ENCODE peak calls at places on chromosomes 1 and 21, in five cellular contexts. C is dorsolateral prefrontal cortex, I is left lung, E is pancreas, B is mesendoderm. X is an unnamed sample.

GRCh38 chr1:206456577-206457375 is 13.5 kb upstream of the IKBKE start:
- DNase-seq in C (no peak), I (peak), E (no peak), B (peak), X (no peak)

GRCh38 chr1:153540394-153541361 is at the start of gene S100A5:
- DNase-seq in C (no peak), I (no peak), E (no peak), B (no peak), X (no peak)

GRCh38 chr1:217272385-217272784 is 358.5 kb downstream of the GPATCH2 start:
- DNase-seq in C (no peak), I (no peak), E (no peak), B (no peak), X (no peak)

GRCh38 chr1:32915766-32916455 is 14.7 kb upstream of the TMEM54 start:
- DNase-seq in C (no peak), I (no peak), E (no peak), B (no peak), X (no peak)

GRCh38 chr1:66266350-66266749 is 267.6 kb upstream of the SGIP1 start:
- DNase-seq in C (no peak), I (no peak), E (no peak), B (no peak), X (no peak)

GRCh38 chr21:42302292-42302650 is 12.9 kb downstream of the TFF3 start:
- DNase-seq in C (no peak), I (no peak), E (no peak), B (no peak), X (no peak)

GRCh38 chr1:216960716-216961115 is 237.5 kb upstream of the ESRRG start:
- DNase-seq in C (no peak), I (no peak), E (no peak), B (no peak), X (no peak)

GRCh38 chr1:201295861-201296260 is 12.6 kb downstream of the PKP1 start:
- DNase-seq in C (no peak), I (no peak), E (no peak), B (no peak), X (no peak)

GRCh38 chr1:173002891-173003582 is 47.7 kb downstream of the TNFSF18 start:
- DNase-seq in C (no peak), I (no peak), E (no peak), B (no peak), X (no peak)

GRCh38 chr1:225577243-225577642 is 75.7 kb downstream of the ENAH start:
- DNase-seq in C (no peak), I (no peak), E (no peak), B (no peak), X (no peak)

GRCh38 chr1:171801395-171801990 is 20.0 kb downstream of the METTL13 start:
- DNase-seq in C (no peak), I (no peak), E (peak), B (peak), X (no peak)

GRCh38 chr21:23660560-23660959 is 1946.7 kb downstream of the MRPL39 start:
- DNase-seq in C (no peak), I (no peak), E (no peak), B (no peak), X (no peak)

GRCh38 chr1:50418600-50419109 is 4.6 kb downstream of the DMRTA2 start:
- DNase-seq in C (no peak), I (peak), E (no peak), B (peak), X (peak)

GRCh38 chr1:231878737-231879136 is 252.1 kb downstream of the DISC1 start:
- DNase-seq in C (no peak), I (no peak), E (no peak), B (no peak), X (no peak)

GRCh38 chr21:35045539-35046222 is 3.4 kb downstream of the RUNX1 start:
- DNase-seq in C (no peak), I (no peak), E (no peak), B (no peak), X (no peak)

GRCh38 chr1:223641523-223642039 is 23.9 kb downstream of the CAPN8 start:
- DNase-seq in C (no peak), I (no peak), E (peak), B (peak), X (peak)

GRCh38 chr1:181789395-181789794 is 272.1 kb downstream of the ZNF648 start:
- DNase-seq in C (no peak), I (no peak), E (no peak), B (no peak), X (no peak)

GRCh38 chr1:238628130-238628529 is 737.4 kb upstream of the ZP4 start:
- DNase-seq in C (no peak), I (no peak), E (no peak), B (no peak), X (no peak)

GRCh38 chr1:168709407-168709891 is 19.6 kb downstream of the DPT start:
- DNase-seq in C (no peak), I (no peak), E (peak), B (peak), X (no peak)

GRCh38 chr21:45318146-45318555 is 30.5 kb upstream of the POFUT2 start:
- DNase-seq in C (no peak), I (no peak), E (no peak), B (no peak), X (peak)

GRCh38 chr1:169670836-169671235 is 40.6 kb downstream of the SELL start:
- DNase-seq in C (no peak), I (no peak), E (no peak), B (no peak), X (no peak)

GRCh38 chr1:36008546-36009197 is 75.2 kb upstream of the TEKT2 start:
- DNase-seq in C (no peak), I (no peak), E (no peak), B (peak), X (no peak)

GRCh38 chr1:205632374-205633169 is 761 bp upstream of the ELK4 start:
- DNase-seq in C (no peak), I (no peak), E (no peak), B (peak), X (no peak)

GRCh38 chr1:64171797-64172281 is 31.6 kb upstream of the UBE2U start:
- DNase-seq in C (no peak), I (no peak), E (no peak), B (peak), X (no peak)

GRCh38 chr1:3236955-3237354 is 168.0 kb downstream of the PRDM16 start:
- DNase-seq in C (no peak), I (peak), E (no peak), B (no peak), X (no peak)
- H3K27ac ChIP-seq in C (no peak), I (no peak), E (no peak), B (no peak), X (no peak)

GRCh38 chr1:1926886-1927660 is 8.0 kb upstream of the TMEM52 start:
- DNase-seq in C (no peak), I (peak), E (peak), B (no peak), X (no peak)

GRCh38 chr1:1927751-1928150 is 8.7 kb upstream of the TMEM52 start:
- DNase-seq in C (no peak), I (peak), E (peak), B (no peak), X (peak)

GRCh38 chr1:1929102-1929638 is 10.1 kb upstream of the TMEM52 start:
- DNase-seq in C (no peak), I (no peak), E (no peak), B (no peak), X (no peak)

GRCh38 chr1:1928231-1929101 is 9.4 kb upstream of the TMEM52 start:
- DNase-seq in C (no peak), I (peak), E (peak), B (no peak), X (peak)

DNA sequence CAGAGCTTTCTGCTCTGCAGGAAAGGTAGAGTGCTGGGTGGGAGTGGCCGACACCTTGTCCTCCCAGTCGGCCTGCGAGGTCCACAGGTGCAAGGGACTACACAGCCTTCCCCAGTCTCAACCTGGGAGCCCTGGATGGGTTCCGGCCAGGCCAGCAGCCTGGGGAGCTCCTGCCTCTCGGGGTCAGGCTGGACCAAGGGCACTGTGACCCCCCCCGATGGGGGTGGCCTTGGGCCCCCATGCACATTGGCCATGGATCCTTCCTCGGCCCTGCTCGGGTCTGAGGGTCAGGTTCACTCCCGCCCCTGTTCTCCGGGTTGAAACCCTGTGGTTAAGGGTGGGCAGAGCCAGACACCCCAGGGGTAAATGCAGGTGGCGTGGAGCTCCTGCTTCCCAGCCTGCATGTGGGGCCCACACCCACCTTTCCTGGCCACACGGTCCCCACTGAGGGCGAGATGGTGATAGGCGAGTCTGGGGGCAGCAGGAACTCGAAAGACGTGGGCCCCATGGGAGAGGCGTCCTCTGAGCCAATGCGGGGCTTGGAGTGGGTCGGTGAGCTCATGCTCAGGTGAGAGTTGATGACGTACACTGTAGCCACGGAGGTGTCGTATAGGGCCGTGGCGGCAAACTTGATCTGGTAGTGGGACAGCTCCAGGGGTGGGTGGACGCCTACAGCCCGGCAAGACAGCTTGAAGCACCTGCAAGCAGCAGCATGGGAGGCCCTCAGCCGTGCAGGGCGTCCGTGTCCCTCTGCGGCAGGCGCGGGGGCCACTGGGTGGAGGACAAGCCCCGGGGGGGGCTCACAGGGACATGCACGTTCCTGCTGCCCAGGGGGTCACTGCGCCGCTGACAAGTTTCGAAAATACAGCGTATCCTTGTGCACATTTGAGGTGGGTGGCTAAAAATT is 10.8 kb upstream of the TMEM52 start:
- DNase-seq in C (peak), I (peak), E (no peak), B (no peak), X (peak)
- H3K27ac ChIP-seq in C (no peak), I (no peak), E (no peak), B (no peak), X (no peak)

DNA sequence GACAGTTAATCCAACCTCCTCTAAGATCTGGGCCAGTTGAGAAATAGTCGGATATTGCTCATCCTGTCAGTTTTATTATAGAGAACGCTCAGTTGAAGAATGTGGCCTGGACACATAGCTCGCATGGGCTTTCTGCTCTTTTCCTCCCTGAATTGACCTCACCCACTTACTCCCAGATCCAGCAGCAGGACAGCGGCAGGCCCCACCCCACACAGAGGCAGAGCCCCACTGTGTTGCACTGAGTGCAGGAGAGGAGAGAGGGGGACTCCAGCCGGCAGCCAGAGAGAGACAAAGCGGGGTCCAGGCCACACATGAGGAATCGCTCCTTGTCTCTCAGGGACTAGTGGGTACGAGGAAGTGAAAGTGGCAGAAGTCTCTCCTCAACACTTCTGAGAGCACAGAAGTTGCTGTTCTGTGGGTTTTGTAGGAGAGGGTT is 78.6 kb downstream of the LAMC1 start:
- DNase-seq in C (no peak), I (no peak), E (no peak), B (no peak), X (no peak)
- H3K27ac ChIP-seq in C (no peak), I (no peak), E (no peak), B (no peak), X (no peak)

GRCh38 chr1:219669556-219669955 is 56.7 kb upstream of the ZC3H11B start:
- DNase-seq in C (no peak), I (no peak), E (no peak), B (no peak), X (no peak)
- H3K27ac ChIP-seq in C (no peak), I (no peak), E (no peak), B (no peak), X (no peak)

X was measured in right lobe of liver.